ENCODE peak calls at places on chromosomes 6 and 20, in five cellular contexts. Y is AG04450, V is thyroid gland, H is PC-3, X is IMR-90. N is an unnamed sample. For H3K27me3, the result is how much of the 10 kb centered on the place peaks cover.

GRCh38 chr6:148681666-148682065 is 65.2 kb upstream of the UST start:
- DNase-seq in H (no peak), X (no peak), Y (no peak), V (no peak), N (no peak)

GRCh38 chr6:74044417-74045096 is 348.6 kb downstream of the CD109 start:
- DNase-seq in Y (no peak), H (peak), X (peak), V (no peak), N (peak)

GRCh38 chr6:117237561-117237960 is 27.8 kb upstream of the VGLL2 start:
- DNase-seq in X (no peak), V (no peak), Y (no peak), H (peak), N (peak)

GRCh38 chr6:130587778-130588520 is 222.1 kb downstream of the TMEM200A start:
- DNase-seq in Y (peak), H (peak), X (peak), V (no peak), N (peak)

GRCh38 chr6:76671751-76672150 is 599.3 kb upstream of the IMPG1 start:
- DNase-seq in V (no peak), H (no peak), X (no peak), Y (no peak), N (no peak)

GRCh38 chr20:1392693-1393506 is at the start of gene FKBP1A:
- DNase-seq in X (peak), V (peak), H (peak), Y (peak), N (peak)

GRCh38 chr6:158086706-158087518 is 81.2 kb downstream of the SERAC1 start:
- DNase-seq in V (peak), H (no peak), Y (no peak), X (no peak), N (no peak)

GRCh38 chr20:3763691-3764601 is 3.6 kb downstream of the ADISSP start:
- DNase-seq in X (no peak), V (no peak), Y (no peak), H (no peak), N (no peak)

GRCh38 chr20:47981242-47981641 is 196.0 kb upstream of the SULF2 start:
- DNase-seq in V (no peak), Y (no peak), H (no peak), X (no peak), N (no peak)

GRCh38 chr6:9646346-9647042 is 768.4 kb downstream of the TFAP2A start:
- DNase-seq in H (no peak), Y (no peak), V (no peak), X (peak), N (peak)

GRCh38 chr20:4476903-4477302 is 244.8 kb upstream of the PRND start:
- DNase-seq in V (peak), H (no peak), Y (no peak), X (no peak), N (no peak)

GRCh38 chr6:53410508-53411258 is 61.9 kb upstream of the ELOVL5 start:
- DNase-seq in X (peak), Y (no peak), V (peak), H (peak), N (peak)

GRCh38 chr6:6930223-6930880 is 177.4 kb upstream of the RREB1 start:
- DNase-seq in Y (no peak), V (peak), X (no peak), H (no peak), N (no peak)

GRCh38 chr20:59120491-59120890 is 43.1 kb upstream of the ZNF831 start:
- DNase-seq in V (no peak), H (no peak), X (no peak), Y (no peak), N (no peak)

GRCh38 chr6:146913842-146914562 is 290.2 kb upstream of the STXBP5 start:
- DNase-seq in X (peak), H (peak), Y (peak), V (peak), N (peak)

GRCh38 chr20:58710481-58711265 is 18.1 kb downstream of the NPEPL1 start:
- DNase-seq in Y (no peak), V (no peak), X (no peak), H (no peak), N (no peak)

GRCh38 chr6:106163446-106163965 is 77.4 kb downstream of the PRDM1 start:
- DNase-seq in H (no peak), V (no peak), X (peak), Y (peak), N (no peak)

GRCh38 chr20:17710379-17711305 is 10.9 kb downstream of the BANF2 start:
- DNase-seq in X (peak), V (no peak), H (no peak), Y (no peak), N (no peak)

GRCh38 chr6:106870069-106870468 is 104.5 kb downstream of the CD24 start:
- DNase-seq in V (no peak), X (peak), Y (peak), H (peak), N (peak)

GRCh38 chr6:154754152-154754551 is 20.9 kb downstream of the SCAF8 start:
- DNase-seq in H (no peak), V (no peak), X (peak), Y (no peak), N (peak)

GRCh38 chr6:43977404-43978111 is 149.7 kb downstream of the MRPL14 start:
- DNase-seq in X (no peak), H (no peak), Y (no peak), V (no peak), N (no peak)

GRCh38 chr6:104526383-104526782 is 333.3 kb downstream of the HACE1 start:
- DNase-seq in Y (no peak), H (no peak), V (no peak), X (no peak), N (no peak)

GRCh38 chr6:55578537-55579363 is at the start of gene HMGCLL1:
- DNase-seq in X (no peak), V (peak), H (peak), Y (no peak), N (peak)

GRCh38 chr6:108921547-108922331 is 73.5 kb downstream of the ARMC2 start:
- DNase-seq in V (peak), H (no peak), X (peak), Y (no peak), N (no peak)

DNA sequence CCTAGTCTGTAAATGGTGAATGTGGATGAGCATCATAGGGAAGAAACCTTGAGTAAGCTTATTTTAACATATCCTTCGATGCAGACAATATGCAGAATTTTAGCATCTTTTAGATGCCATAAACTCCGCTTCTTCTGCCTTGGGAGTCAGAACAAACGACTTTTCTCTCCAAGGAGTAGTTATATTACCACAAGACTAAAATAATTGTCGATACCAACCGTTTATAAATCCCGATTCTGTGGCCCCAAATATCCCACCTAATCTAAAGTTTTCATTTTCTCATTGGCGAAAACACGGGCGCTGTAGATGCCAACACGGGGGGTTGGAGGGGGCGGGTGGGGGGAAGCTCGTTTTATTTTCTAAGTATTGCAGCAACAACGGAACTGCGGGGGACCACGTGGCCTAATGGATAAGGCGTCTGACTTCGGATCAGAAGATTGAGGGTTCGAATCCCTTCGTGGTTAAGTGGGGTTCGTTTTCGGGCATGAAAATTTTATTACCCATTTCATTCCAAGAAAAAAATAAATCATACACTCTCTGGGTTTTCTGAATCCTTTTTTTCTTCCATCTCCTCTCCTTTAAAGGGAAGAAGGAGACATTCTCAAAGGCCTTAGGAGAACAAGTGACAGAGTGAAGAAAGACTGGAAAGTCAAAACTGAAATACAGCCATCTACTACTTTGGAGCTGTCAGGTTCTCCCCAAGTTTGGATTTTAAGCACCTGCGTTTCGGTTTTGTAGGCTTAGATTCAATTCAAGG is 65.5 kb upstream of the BTN3A2 start:
- DNase-seq in Y (no peak), H (no peak), X (no peak), V (no peak), N (no peak)
- H3K4me3 ChIP-seq in Y (no peak), H (no peak), X (no peak), V (no peak), N (no peak)

GRCh38 chr6:680666-681374 is 12.1 kb downstream of the EXOC2 start:
- DNase-seq in H (no peak), X (no peak), Y (no peak), V (no peak), N (peak)

GRCh38 chr6:683742-684440 is 9.0 kb downstream of the EXOC2 start:
- DNase-seq in X (peak), H (no peak), Y (peak), V (no peak), N (no peak)

GRCh38 chr6:689223-689622 is 3.7 kb downstream of the EXOC2 start:
- DNase-seq in Y (no peak), V (no peak), X (no peak), H (no peak), N (no peak)

GRCh38 chr6:684831-685636 is 7.9 kb downstream of the EXOC2 start:
- DNase-seq in Y (no peak), X (peak), H (no peak), V (no peak), N (peak)

GRCh38 chr6:686528-686927 is 6.4 kb downstream of the EXOC2 start:
- DNase-seq in X (no peak), V (no peak), Y (no peak), H (no peak), N (no peak)
- TF ChIP-seq CTCF in X (peak), V (no peak), Y (peak), H (peak), N (no peak)

DNA sequence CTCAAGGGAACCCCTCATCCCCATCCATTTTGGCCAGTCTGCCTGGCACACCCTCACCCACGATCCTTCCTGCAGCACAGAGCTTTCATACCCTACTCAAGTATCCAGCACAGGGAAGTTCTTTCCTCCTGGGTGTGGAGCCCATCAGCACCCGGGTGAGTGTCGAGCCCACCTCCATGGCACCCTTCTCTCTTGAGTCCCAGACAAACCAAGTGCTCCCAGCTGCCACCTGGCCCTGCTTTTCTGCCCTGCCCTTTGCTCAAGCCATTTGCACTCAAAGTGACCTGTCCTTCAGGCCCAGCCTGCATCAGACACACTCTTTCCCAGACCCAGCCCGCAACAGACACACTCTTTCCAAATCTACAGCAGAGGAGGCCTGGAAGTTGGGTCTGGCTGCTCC is 257.2 kb downstream of the DLL1 start:
- DNase-seq in Y (no peak), X (no peak), V (no peak), H (no peak), N (no peak)
- H3K27me3 ChIP-seq in Y (under half), X (under half), V (under half), H (under half), N (under half)

GRCh38 chr6:41503435-41503768 is 42.8 kb upstream of the FOXP4 start:
- DNase-seq in Y (no peak), X (no peak), H (no peak), V (no peak), N (no peak)

GRCh38 chr6:41502607-41503434 is 43.4 kb upstream of the FOXP4 start:
- DNase-seq in X (no peak), H (no peak), Y (no peak), V (peak), N (no peak)

GRCh38 chr6:41504526-41505021 is 41.6 kb upstream of the FOXP4 start:
- DNase-seq in H (peak), V (peak), Y (no peak), X (peak), N (no peak)

GRCh38 chr6:41505084-41506049 is 40.8 kb upstream of the FOXP4 start:
- DNase-seq in V (peak), X (peak), H (peak), Y (peak), N (no peak)

GRCh38 chr6:41503841-41504525 is 42.2 kb upstream of the FOXP4 start:
- DNase-seq in X (peak), H (peak), V (peak), Y (no peak), N (no peak)
- H3K4me3 ChIP-seq in X (peak), H (peak), V (no peak), Y (peak), N (no peak)

GRCh38 chr20:6818033-6818808 is 50.7 kb downstream of the BMP2 start:
- DNase-seq in H (no peak), Y (no peak), V (no peak), X (no peak), N (no peak)

GRCh38 chr20:6824401-6824800 is 56.9 kb downstream of the BMP2 start:
- DNase-seq in Y (no peak), V (no peak), H (peak), X (no peak), N (peak)

GRCh38 chr20:6814945-6815344 is 47.5 kb downstream of the BMP2 start:
- DNase-seq in X (no peak), V (no peak), Y (no peak), H (no peak), N (no peak)

DNA sequence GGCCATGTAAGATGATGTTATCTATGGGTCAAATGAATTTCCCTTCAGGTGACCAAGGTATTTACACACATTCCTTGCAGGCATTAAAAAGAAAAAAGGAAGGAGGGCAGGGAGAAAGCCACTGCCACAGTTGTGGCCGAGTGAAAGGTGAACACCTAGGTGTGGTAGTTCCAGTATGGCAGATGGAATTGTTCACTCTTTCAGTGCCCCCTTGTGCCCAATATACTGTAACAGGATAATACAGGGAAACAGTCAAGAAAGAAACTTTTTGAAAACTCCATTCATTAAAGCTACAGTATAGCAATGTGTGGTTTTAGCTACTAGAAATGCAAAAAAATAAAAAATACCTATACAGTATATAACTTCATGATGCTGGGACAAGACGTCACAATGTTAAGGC is 52.1 kb downstream of the BMP2 start:
- DNase-seq in Y (no peak), V (peak), H (peak), X (no peak), N (no peak)
- TF ChIP-seq CTCF in Y (peak), V (peak), H (peak), X (peak), N (peak)

DNA sequence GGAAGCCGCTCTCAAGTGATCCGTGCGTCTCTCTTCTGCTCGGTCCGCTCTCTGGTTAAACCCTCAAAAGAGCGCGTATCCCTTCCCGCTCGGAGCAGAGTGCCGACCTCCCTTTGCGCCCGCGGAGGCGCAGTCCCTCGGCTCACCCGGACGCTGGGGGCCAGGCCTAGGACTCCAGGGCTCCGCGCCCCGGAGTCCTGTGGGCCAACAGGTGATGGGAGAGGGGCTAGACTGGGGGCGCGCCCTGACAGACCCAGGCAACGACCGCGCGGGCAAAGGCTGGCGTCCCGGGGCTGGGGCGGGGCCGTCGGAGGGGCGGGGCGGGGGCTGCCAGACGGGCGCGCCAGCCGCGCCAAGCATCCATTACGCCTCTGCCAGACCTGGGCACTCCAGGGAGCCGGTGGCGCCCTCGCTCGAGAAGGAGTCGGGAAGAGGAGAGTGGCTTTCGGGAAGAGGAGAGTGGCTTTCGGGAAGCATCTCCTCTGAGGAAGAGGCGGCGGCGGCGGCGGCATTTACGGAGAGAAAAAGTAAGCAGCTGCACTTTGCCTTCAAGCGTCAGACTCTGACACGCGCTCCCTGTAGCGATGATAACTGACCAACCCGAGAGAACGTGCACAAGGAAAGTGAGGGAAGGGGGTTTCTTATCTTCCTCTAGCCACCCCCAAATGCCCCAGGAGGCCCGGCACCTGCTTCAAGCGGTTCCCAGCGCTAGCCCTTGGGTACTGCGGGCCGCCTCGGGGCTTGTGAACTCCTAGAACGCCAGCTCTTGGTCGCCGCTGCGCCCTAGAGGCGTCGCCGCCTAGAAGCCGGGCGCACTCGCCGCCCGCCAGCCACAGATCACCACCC is 2.6 kb downstream of the EPHA7 start:
- DNase-seq in X (no peak), V (no peak), H (peak), Y (no peak), N (no peak)
- H3K27me3 ChIP-seq in X (under half), V (under half), H (under half), Y (under half), N (under half)

DNA sequence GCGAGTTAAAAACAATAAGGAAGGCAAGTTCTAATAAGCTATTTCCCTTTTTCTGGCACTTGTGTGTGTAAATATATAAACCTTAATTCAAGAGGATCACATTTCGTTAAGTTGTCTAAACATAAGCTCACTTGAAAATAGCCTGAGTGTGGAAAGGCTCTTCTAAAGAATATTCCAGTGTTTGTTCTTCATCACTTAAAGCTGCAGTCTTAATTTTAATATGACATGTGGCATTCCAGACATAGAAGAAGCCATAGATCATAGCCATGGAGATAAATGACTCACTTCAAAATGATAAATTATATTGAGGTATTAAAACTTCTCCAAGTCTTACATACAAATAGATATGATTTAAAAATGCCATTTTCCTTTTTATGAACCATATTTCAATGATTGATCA is 42.1 kb downstream of the IYD start:
- DNase-seq in X (no peak), Y (no peak), V (no peak), H (peak), N (peak)
- H3K4me3 ChIP-seq in X (no peak), Y (no peak), V (no peak), H (no peak), N (no peak)

GRCh38 chr6:138292482-138292881 is 74.2 kb upstream of the PBOV1 start:
- DNase-seq in X (no peak), Y (no peak), H (no peak), V (no peak), N (no peak)

GRCh38 chr6:138290563-138290962 is 72.3 kb upstream of the PBOV1 start:
- DNase-seq in H (no peak), V (no peak), X (no peak), Y (no peak), N (no peak)

GRCh38 chr6:138291849-138292181 is 73.5 kb upstream of the PBOV1 start:
- DNase-seq in V (no peak), H (no peak), Y (no peak), X (no peak), N (no peak)

GRCh38 chr6:138289739-138290138 is 71.4 kb upstream of the PBOV1 start:
- DNase-seq in H (peak), V (peak), X (no peak), Y (no peak), N (no peak)

GRCh38 chr6:138291036-138291848 is 73.0 kb upstream of the PBOV1 start:
- DNase-seq in Y (no peak), V (no peak), X (no peak), H (no peak), N (no peak)
- TF ChIP-seq CTCF in Y (no peak), V (no peak), X (no peak), H (no peak), N (no peak)

N was measured in bronchial epithelial cell.